ENCODE peak calls at places on chromosome 7, in seven cellular contexts. One of them, this sample, is unnamed.

GRCh38 chr7:256981-257646 is 32.9 kb upstream of the FOXL3 start:
- DNase-seq in HCT116: no peak
- DNase-seq in prostate gland: no peak
- DNase-seq in spleen: peak
- DNase-seq in Panc1: no peak
- DNase-seq in HepG2: no peak
- DNase-seq in suprapubic skin: no peak
- DNase-seq in this sample: no peak

GRCh38 chr7:25846722-25847121 is 305.3 kb upstream of the NFE2L3 start:
- DNase-seq in suprapubic skin: no peak
- DNase-seq in HCT116: no peak
- DNase-seq in Panc1: no peak
- DNase-seq in HepG2: no peak
- DNase-seq in prostate gland: peak
- DNase-seq in spleen: no peak
- DNase-seq in this sample: no peak

GRCh38 chr7:133253522-133253882 is 624 bp downstream of the EXOC4 start:
- DNase-seq in prostate gland: peak
- DNase-seq in Panc1: no peak
- DNase-seq in HCT116: no peak
- DNase-seq in HepG2: peak
- DNase-seq in suprapubic skin: no peak
- DNase-seq in spleen: no peak
- DNase-seq in this sample: no peak

GRCh38 chr7:157097056-157097329 is 41.7 kb upstream of the UBE3C start:
- DNase-seq in Panc1: no peak
- DNase-seq in prostate gland: no peak
- DNase-seq in spleen: peak
- DNase-seq in HCT116: no peak
- DNase-seq in HepG2: no peak
- DNase-seq in suprapubic skin: no peak
- DNase-seq in this sample: no peak

GRCh38 chr7:17369686-17370426 is 71.4 kb downstream of the AHR start:
- DNase-seq in prostate gland: peak
- DNase-seq in suprapubic skin: no peak
- DNase-seq in Panc1: no peak
- DNase-seq in HCT116: no peak
- DNase-seq in spleen: no peak
- DNase-seq in HepG2: peak
- DNase-seq in this sample: no peak

GRCh38 chr7:130388671-130389070 is 8.4 kb downstream of the CPA1 start:
- DNase-seq in Panc1: no peak
- DNase-seq in spleen: no peak
- DNase-seq in suprapubic skin: no peak
- DNase-seq in prostate gland: no peak
- DNase-seq in HCT116: no peak
- DNase-seq in HepG2: no peak
- DNase-seq in this sample: peak

GRCh38 chr7:129090307-129090907 is 35.5 kb upstream of the TNPO3 start:
- DNase-seq in Panc1: no peak
- DNase-seq in HepG2: no peak
- DNase-seq in suprapubic skin: peak
- DNase-seq in spleen: no peak
- DNase-seq in HCT116: no peak
- DNase-seq in prostate gland: no peak
- DNase-seq in this sample: no peak

GRCh38 chr7:147547252-147547897 is 1043.2 kb upstream of the C7orf33 start:
- DNase-seq in prostate gland: no peak
- DNase-seq in spleen: no peak
- DNase-seq in suprapubic skin: no peak
- DNase-seq in Panc1: no peak
- DNase-seq in HepG2: peak
- DNase-seq in HCT116: no peak
- DNase-seq in this sample: no peak

GRCh38 chr7:66352071-66352470 is 146.9 kb downstream of the TPST1 start:
- DNase-seq in HepG2: no peak
- DNase-seq in HCT116: no peak
- DNase-seq in prostate gland: no peak
- DNase-seq in Panc1: no peak
- DNase-seq in spleen: no peak
- DNase-seq in suprapubic skin: no peak
- DNase-seq in this sample: no peak

GRCh38 chr7:50827281-50827680 is 44.6 kb upstream of the GRB10 start:
- DNase-seq in HCT116: no peak
- DNase-seq in Panc1: no peak
- DNase-seq in suprapubic skin: no peak
- DNase-seq in prostate gland: no peak
- DNase-seq in HepG2: no peak
- DNase-seq in spleen: no peak
- DNase-seq in this sample: no peak
- TF ChIP-seq CTCF in HCT116: peak
- TF ChIP-seq CTCF in Panc1: no peak
- TF ChIP-seq CTCF in suprapubic skin: no peak
- TF ChIP-seq CTCF in prostate gland: no peak
- TF ChIP-seq CTCF in HepG2: no peak
- TF ChIP-seq CTCF in spleen: no peak
- TF ChIP-seq CTCF in this sample: no peak

GRCh38 chr7:140214075-140214684 is 37.4 kb upstream of the KDM7A start:
- DNase-seq in HepG2: peak
- DNase-seq in spleen: no peak
- DNase-seq in HCT116: no peak
- DNase-seq in Panc1: no peak
- DNase-seq in prostate gland: no peak
- DNase-seq in suprapubic skin: peak
- DNase-seq in this sample: no peak

GRCh38 chr7:140213684-140214074 is 36.9 kb upstream of the KDM7A start:
- DNase-seq in HepG2: no peak
- DNase-seq in spleen: no peak
- DNase-seq in prostate gland: no peak
- DNase-seq in Panc1: no peak
- DNase-seq in suprapubic skin: no peak
- DNase-seq in HCT116: no peak
- DNase-seq in this sample: no peak

GRCh38 chr7:140211698-140212097 is 34.9 kb upstream of the KDM7A start:
- DNase-seq in Panc1: no peak
- DNase-seq in prostate gland: no peak
- DNase-seq in HCT116: no peak
- DNase-seq in suprapubic skin: no peak
- DNase-seq in HepG2: no peak
- DNase-seq in spleen: no peak
- DNase-seq in this sample: no peak

GRCh38 chr7:140209866-140210609 is 33.3 kb upstream of the KDM7A start:
- DNase-seq in Panc1: no peak
- DNase-seq in HepG2: no peak
- DNase-seq in prostate gland: no peak
- DNase-seq in spleen: peak
- DNase-seq in HCT116: no peak
- DNase-seq in suprapubic skin: no peak
- DNase-seq in this sample: no peak

GRCh38 chr7:140212100-140212881 is 35.5 kb upstream of the KDM7A start:
- DNase-seq in suprapubic skin: no peak
- DNase-seq in Panc1: no peak
- DNase-seq in prostate gland: no peak
- DNase-seq in HepG2: no peak
- DNase-seq in spleen: no peak
- DNase-seq in HCT116: no peak
- DNase-seq in this sample: no peak
- TF ChIP-seq POLR2AphosphoS5 in suprapubic skin: no peak
- TF ChIP-seq POLR2AphosphoS5 in Panc1: no peak
- TF ChIP-seq POLR2AphosphoS5 in prostate gland: no peak
- TF ChIP-seq POLR2AphosphoS5 in HepG2: no peak
- TF ChIP-seq POLR2AphosphoS5 in spleen: no peak
- TF ChIP-seq POLR2AphosphoS5 in HCT116: no peak
- TF ChIP-seq POLR2AphosphoS5 in this sample: no peak

DNA sequence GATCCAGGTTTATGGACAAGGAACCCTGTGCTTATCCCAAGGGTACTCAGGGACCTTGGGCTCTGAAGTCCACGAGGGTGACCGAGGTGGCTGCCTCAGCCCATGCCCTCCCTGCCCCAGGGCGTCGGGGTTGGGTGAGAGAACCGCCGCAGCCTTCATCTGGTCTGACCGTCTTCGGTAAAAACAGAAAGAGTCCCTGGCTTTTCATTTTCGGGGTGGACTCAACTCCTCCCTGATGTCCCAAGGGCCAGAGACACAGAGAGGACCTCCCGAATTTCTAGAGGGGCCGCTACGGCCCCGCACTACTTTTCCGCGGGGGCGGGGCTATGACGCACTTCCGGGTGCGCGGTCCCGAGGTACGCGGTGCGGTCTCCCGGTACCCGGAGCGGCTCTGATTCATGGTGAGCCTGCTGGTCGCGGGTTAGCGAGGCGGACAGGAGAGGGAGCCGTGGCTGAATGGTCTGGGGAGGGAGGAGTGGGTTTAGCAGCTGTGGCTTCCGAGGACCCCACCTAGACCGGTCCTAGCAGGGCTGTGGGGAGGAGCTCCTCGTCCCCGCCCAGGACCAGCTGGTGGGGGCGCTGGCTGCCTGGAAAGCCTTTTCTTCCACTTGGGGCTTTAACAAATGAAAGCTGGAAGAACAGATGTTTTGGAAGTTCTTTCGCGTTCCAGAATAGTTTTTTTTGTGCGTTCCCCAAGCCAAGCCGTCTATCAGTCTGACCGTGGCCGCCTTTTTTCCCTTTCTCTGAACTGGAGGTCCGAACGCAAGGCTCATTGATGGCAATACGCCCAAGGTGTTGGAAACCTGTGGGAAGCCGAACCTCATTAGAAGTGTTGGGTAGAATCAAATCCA is at the start of gene ZSCAN21:
- DNase-seq in Panc1: peak
- DNase-seq in HepG2: peak
- DNase-seq in prostate gland: peak
- DNase-seq in HCT116: peak
- DNase-seq in suprapubic skin: peak
- DNase-seq in spleen: peak
- DNase-seq in this sample: peak
- TF ChIP-seq CTCF in Panc1: peak
- TF ChIP-seq CTCF in HepG2: peak
- TF ChIP-seq CTCF in prostate gland: peak
- TF ChIP-seq CTCF in HCT116: no peak
- TF ChIP-seq CTCF in suprapubic skin: no peak
- TF ChIP-seq CTCF in spleen: no peak
- TF ChIP-seq CTCF in this sample: peak

DNA sequence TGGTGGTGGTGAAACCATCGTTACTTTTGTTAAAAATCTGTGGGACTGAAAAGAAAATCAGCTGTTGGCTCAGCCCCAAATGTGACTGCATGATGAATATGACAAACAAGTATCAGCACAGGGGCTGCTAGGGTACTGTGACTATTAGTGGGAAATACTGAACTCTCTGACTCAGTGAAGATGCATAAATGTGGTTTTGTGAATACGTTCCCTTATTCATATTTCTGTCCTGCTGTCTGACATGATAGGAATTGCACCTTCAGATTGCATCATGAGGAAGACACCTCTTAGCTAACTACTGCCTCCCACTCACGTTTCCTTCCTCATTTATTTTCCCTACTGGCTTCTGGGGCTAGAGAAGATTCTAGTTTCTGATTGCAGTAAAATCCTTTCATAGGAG is 1.4 kb downstream of the CLEC5A start:
- DNase-seq in Panc1: no peak
- DNase-seq in HCT116: no peak
- DNase-seq in spleen: no peak
- DNase-seq in suprapubic skin: no peak
- DNase-seq in HepG2: no peak
- DNase-seq in prostate gland: no peak
- DNase-seq in this sample: no peak
- TF ChIP-seq POLR2AphosphoS5 in Panc1: no peak
- TF ChIP-seq POLR2AphosphoS5 in HCT116: no peak
- TF ChIP-seq POLR2AphosphoS5 in spleen: no peak
- TF ChIP-seq POLR2AphosphoS5 in suprapubic skin: no peak
- TF ChIP-seq POLR2AphosphoS5 in HepG2: no peak
- TF ChIP-seq POLR2AphosphoS5 in prostate gland: no peak
- TF ChIP-seq POLR2AphosphoS5 in this sample: no peak

DNA sequence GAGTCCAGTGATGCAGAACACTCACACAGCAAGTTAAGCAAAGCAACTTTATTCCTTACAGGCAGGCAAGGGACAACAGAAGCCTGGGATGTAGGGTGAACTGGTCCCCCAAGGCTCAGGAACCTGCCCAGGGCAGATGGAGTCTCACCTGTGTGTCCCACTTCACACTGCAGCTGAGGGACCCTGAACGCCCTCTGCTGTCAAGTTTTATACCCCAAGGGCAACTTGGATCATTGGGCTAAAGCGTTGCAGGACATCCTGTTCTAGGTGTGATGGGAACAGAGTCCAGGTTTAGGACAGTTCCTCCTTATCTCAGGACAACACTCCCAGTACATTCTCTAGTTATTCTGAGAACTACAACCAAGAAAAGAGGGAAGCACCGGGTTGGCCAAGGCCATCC is 49.5 kb upstream of the ZNF746 start:
- DNase-seq in prostate gland: no peak
- DNase-seq in HepG2: no peak
- DNase-seq in Panc1: no peak
- DNase-seq in spleen: no peak
- DNase-seq in suprapubic skin: no peak
- DNase-seq in HCT116: no peak
- DNase-seq in this sample: no peak
- TF ChIP-seq CTCF in prostate gland: no peak
- TF ChIP-seq CTCF in HepG2: peak
- TF ChIP-seq CTCF in Panc1: peak
- TF ChIP-seq CTCF in spleen: no peak
- TF ChIP-seq CTCF in suprapubic skin: no peak
- TF ChIP-seq CTCF in HCT116: no peak
- TF ChIP-seq CTCF in this sample: no peak

DNA sequence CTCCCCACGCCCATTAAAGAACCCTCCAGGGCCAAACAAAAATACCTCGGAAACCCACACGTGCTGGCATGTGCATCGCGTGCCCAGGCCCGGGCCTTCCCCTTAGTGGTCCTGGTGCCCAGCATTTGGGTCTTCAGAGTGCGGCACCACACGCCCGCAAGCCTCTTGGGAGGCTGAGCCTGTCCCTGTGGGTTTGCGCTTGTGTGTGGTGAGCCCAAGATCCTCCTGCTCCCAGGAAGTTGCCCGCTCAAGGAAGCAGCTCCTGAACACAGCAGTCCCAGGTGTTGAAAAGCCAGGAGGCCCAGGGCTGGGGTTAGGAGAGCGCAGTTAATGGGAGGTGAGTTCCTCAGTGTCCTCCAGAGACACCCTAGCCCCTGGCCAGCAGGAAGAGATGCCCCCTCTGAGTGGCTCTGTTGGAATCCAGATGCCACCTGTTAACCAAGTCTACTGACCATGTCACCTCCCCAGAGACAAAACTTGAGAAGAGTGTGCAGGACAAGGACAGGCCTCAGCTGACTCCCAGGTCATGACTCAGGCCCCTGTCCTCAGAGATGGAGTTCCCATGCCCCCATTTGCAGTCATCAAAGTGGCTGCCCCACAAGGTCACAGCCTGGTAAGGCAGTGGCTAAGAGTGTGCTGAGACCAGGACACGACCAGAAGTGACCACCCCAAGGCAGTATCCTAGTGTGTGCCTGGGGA is 5.1 kb downstream of the FZD9 start:
- DNase-seq in HepG2: no peak
- DNase-seq in spleen: no peak
- DNase-seq in Panc1: no peak
- DNase-seq in HCT116: no peak
- DNase-seq in prostate gland: no peak
- DNase-seq in suprapubic skin: no peak
- DNase-seq in this sample: no peak
- TF ChIP-seq POLR2AphosphoS5 in HepG2: no peak
- TF ChIP-seq POLR2AphosphoS5 in spleen: no peak
- TF ChIP-seq POLR2AphosphoS5 in Panc1: peak
- TF ChIP-seq POLR2AphosphoS5 in HCT116: no peak
- TF ChIP-seq POLR2AphosphoS5 in prostate gland: no peak
- TF ChIP-seq POLR2AphosphoS5 in suprapubic skin: no peak
- TF ChIP-seq POLR2AphosphoS5 in this sample: no peak

GRCh38 chr7:20834656-20835055 is 48.0 kb upstream of the SP8 start:
- DNase-seq in suprapubic skin: no peak
- DNase-seq in Panc1: no peak
- DNase-seq in prostate gland: no peak
- DNase-seq in HCT116: no peak
- DNase-seq in HepG2: no peak
- DNase-seq in spleen: no peak
- DNase-seq in this sample: no peak
- TF ChIP-seq CTCF in suprapubic skin: peak
- TF ChIP-seq CTCF in Panc1: peak
- TF ChIP-seq CTCF in prostate gland: peak
- TF ChIP-seq CTCF in HCT116: peak
- TF ChIP-seq CTCF in HepG2: no peak
- TF ChIP-seq CTCF in spleen: no peak
- TF ChIP-seq CTCF in this sample: no peak

This sample was measured in esophagus muscularis mucosa.